ENCODE peak calls at places on chromosomes 1 and 21, in seven cellular contexts. Z is nephron progenitor cell, N is cardiac fibroblast, H is MV-4-11, Q is brain microvascular endothelial cell, K is HS-27A, X is tibial nerve. M is an unnamed sample.

GRCh38 chr1:61536722-61537121 is 188.2 kb downstream of the TM2D1 start:
- DNase-seq in Z (no peak), N (no peak), H (no peak), Q (no peak), K (no peak), X (no peak), M (no peak)

GRCh38 chr1:28955930-28956552 is 41.7 kb downstream of the EPB41 start:
- DNase-seq in Z (no peak), N (peak), H (peak), Q (no peak), K (no peak), X (no peak), M (peak)

GRCh38 chr1:108819878-108820277 is 37.0 kb downstream of the AKNAD1 start:
- DNase-seq in Z (no peak), N (no peak), H (no peak), Q (no peak), K (no peak), X (peak), M (no peak)

GRCh38 chr1:116375884-116376733 is 3.1 kb downstream of the ATP1A1 start:
- DNase-seq in Z (peak), N (peak), H (no peak), Q (peak), K (peak), X (peak), M (peak)

GRCh38 chr21:34157456-34158025 is 84.2 kb downstream of the MRPS6 start:
- DNase-seq in Z (no peak), N (no peak), H (no peak), Q (no peak), K (no peak), X (no peak), M (no peak)

GRCh38 chr21:36589352-36589971 is 109.5 kb upstream of the SIM2 start:
- DNase-seq in Z (no peak), N (peak), H (peak), Q (peak), K (no peak), X (no peak), M (peak)

GRCh38 chr1:75791022-75791421 is 5.0 kb downstream of the RABGGTB start:
- DNase-seq in Z (no peak), N (peak), H (no peak), Q (no peak), K (no peak), X (no peak), M (peak)

GRCh38 chr1:154837679-154838171 is 32.4 kb downstream of the KCNN3 start:
- DNase-seq in Z (no peak), N (peak), H (no peak), Q (no peak), K (no peak), X (no peak), M (peak)

GRCh38 chr21:41477641-41478318 is 30.2 kb downstream of the TMPRSS2 start:
- DNase-seq in Z (no peak), N (no peak), H (peak), Q (no peak), K (no peak), X (no peak), M (peak)

GRCh38 chr1:53198241-53198651 is 1.6 kb downstream of the CPT2 start:
- DNase-seq in Z (no peak), N (no peak), H (no peak), Q (no peak), K (no peak), X (peak), M (no peak)

GRCh38 chr21:41761211-41762181 is 5.4 kb downstream of the RIPK4 start:
- DNase-seq in Z (no peak), N (peak), H (peak), Q (no peak), K (no peak), X (peak), M (no peak)

GRCh38 chr1:245378352-245379144 is 223.8 kb downstream of the KIF26B start:
- DNase-seq in Z (no peak), N (no peak), H (peak), Q (no peak), K (no peak), X (no peak), M (no peak)

GRCh38 chr21:31593161-31593560 is 66.3 kb upstream of the SOD1 start:
- DNase-seq in Z (no peak), N (no peak), H (no peak), Q (no peak), K (no peak), X (no peak), M (no peak)

GRCh38 chr1:198199105-198199504 is 42.3 kb downstream of the NEK7 start:
- DNase-seq in Z (no peak), N (no peak), H (no peak), Q (no peak), K (no peak), X (no peak), M (peak)

GRCh38 chr1:52551476-52552235 is 1.2 kb downstream of the TUT4 start:
- DNase-seq in Z (peak), N (peak), H (peak), Q (peak), K (peak), X (peak), M (no peak)

GRCh38 chr1:195733826-195734225 is 874.4 kb downstream of the KCNT2 start:
- DNase-seq in Z (peak), N (no peak), H (peak), Q (peak), K (no peak), X (no peak), M (no peak)

GRCh38 chr1:238409191-238409846 is 518.6 kb upstream of the ZP4 start:
- DNase-seq in Z (no peak), N (peak), H (peak), Q (peak), K (peak), X (peak), M (no peak)

GRCh38 chr1:39787468-39787867 is 1.2 kb downstream of the BMP8B start:
- DNase-seq in Z (no peak), N (no peak), H (no peak), Q (no peak), K (no peak), X (no peak), M (no peak)

GRCh38 chr1:247373721-247374141 is 42.1 kb upstream of the ZNF496 start:
- DNase-seq in Z (peak), N (peak), H (no peak), Q (peak), K (no peak), X (peak), M (peak)

GRCh38 chr1:151513626-151514101 is 2.5 kb downstream of the CGN start:
- DNase-seq in Z (peak), N (no peak), H (no peak), Q (no peak), K (no peak), X (no peak), M (no peak)

GRCh38 chr21:45537111-45537745 is 5.0 kb downstream of the SLC19A1 start:
- DNase-seq in Z (peak), N (no peak), H (no peak), Q (no peak), K (no peak), X (no peak), M (no peak)

GRCh38 chr1:179229214-179230140 is at the start of gene ABL2:
- DNase-seq in Z (peak), N (no peak), H (no peak), Q (no peak), K (no peak), X (peak), M (peak)

GRCh38 chr1:225366016-225366415 is 61.8 kb downstream of the LBR start:
- DNase-seq in Z (no peak), N (no peak), H (no peak), Q (no peak), K (no peak), X (no peak), M (no peak)

GRCh38 chr1:213564215-213564659 is 423.5 kb upstream of the PROX1 start:
- DNase-seq in Z (no peak), N (peak), H (peak), Q (no peak), K (no peak), X (no peak), M (no peak)

GRCh38 chr1:85587846-85588245 is 7.3 kb downstream of the CCN1 start:
- DNase-seq in Z (no peak), N (peak), H (no peak), Q (no peak), K (no peak), X (no peak), M (no peak)

GRCh38 chr1:150236614-150236934 is 662 bp upstream of the ANP32E start:
- DNase-seq in Z (no peak), N (no peak), H (no peak), Q (no peak), K (no peak), X (no peak), M (no peak)

GRCh38 chr1:50139339-50139738 is 30.6 kb downstream of the ELAVL4 start:
- DNase-seq in Z (no peak), N (no peak), H (no peak), Q (no peak), K (no peak), X (no peak), M (peak)

M was measured in NCI-H345.